ENCODE peak calls at places on chromosomes 1 and 21, in six cellular contexts. One of them, this sample, is unnamed.

GRCh38 chr1:172405912-172406311 is 14.6 kb upstream of the C1orf105 start:
- DNase-seq in foreskin fibroblast: no peak
- DNase-seq in lung microvascular endothelial cell: no peak
- DNase-seq in fibroblast of pulmonary artery: no peak
- DNase-seq in T1000: no peak
- DNase-seq in KG1: no peak
- DNase-seq in this sample: no peak

GRCh38 chr1:67748630-67749029 is 63.6 kb downstream of the GADD45A start:
- DNase-seq in fibroblast of pulmonary artery: peak
- DNase-seq in lung microvascular endothelial cell: peak
- DNase-seq in T1000: no peak
- DNase-seq in foreskin fibroblast: peak
- DNase-seq in KG1: no peak
- DNase-seq in this sample: no peak

GRCh38 chr1:14363707-14364413 is 234.6 kb upstream of the KAZN start:
- DNase-seq in fibroblast of pulmonary artery: no peak
- DNase-seq in lung microvascular endothelial cell: no peak
- DNase-seq in T1000: no peak
- DNase-seq in KG1: no peak
- DNase-seq in foreskin fibroblast: no peak
- DNase-seq in this sample: no peak

GRCh38 chr21:44083631-44084291 is 23.4 kb upstream of the PWP2 start:
- DNase-seq in KG1: no peak
- DNase-seq in T1000: no peak
- DNase-seq in foreskin fibroblast: no peak
- DNase-seq in lung microvascular endothelial cell: peak
- DNase-seq in fibroblast of pulmonary artery: no peak
- DNase-seq in this sample: no peak

GRCh38 chr1:53501065-53502005 is 42.1 kb downstream of the DMRTB1 start:
- DNase-seq in fibroblast of pulmonary artery: no peak
- DNase-seq in KG1: no peak
- DNase-seq in lung microvascular endothelial cell: no peak
- DNase-seq in T1000: no peak
- DNase-seq in foreskin fibroblast: no peak
- DNase-seq in this sample: no peak

GRCh38 chr1:6795661-6796060 is 10.4 kb downstream of the CAMTA1 start:
- DNase-seq in foreskin fibroblast: no peak
- DNase-seq in KG1: no peak
- DNase-seq in T1000: no peak
- DNase-seq in fibroblast of pulmonary artery: peak
- DNase-seq in lung microvascular endothelial cell: peak
- DNase-seq in this sample: no peak

GRCh38 chr1:154220970-154221814 is 437 bp downstream of the UBAP2L start:
- DNase-seq in KG1: peak
- DNase-seq in fibroblast of pulmonary artery: peak
- DNase-seq in T1000: peak
- DNase-seq in foreskin fibroblast: peak
- DNase-seq in lung microvascular endothelial cell: peak
- DNase-seq in this sample: no peak

GRCh38 chr1:29703596-29703995 is 467.3 kb downstream of the PTPRU start:
- DNase-seq in fibroblast of pulmonary artery: peak
- DNase-seq in foreskin fibroblast: no peak
- DNase-seq in T1000: no peak
- DNase-seq in KG1: no peak
- DNase-seq in lung microvascular endothelial cell: peak
- DNase-seq in this sample: no peak

GRCh38 chr21:45017376-45017960 is 56.9 kb upstream of the ADARB1 start:
- DNase-seq in fibroblast of pulmonary artery: no peak
- DNase-seq in foreskin fibroblast: no peak
- DNase-seq in T1000: no peak
- DNase-seq in KG1: no peak
- DNase-seq in lung microvascular endothelial cell: no peak
- DNase-seq in this sample: no peak

GRCh38 chr1:115188680-115189395 is 99.5 kb upstream of the TSPAN2 start:
- DNase-seq in T1000: no peak
- DNase-seq in KG1: no peak
- DNase-seq in fibroblast of pulmonary artery: no peak
- DNase-seq in lung microvascular endothelial cell: no peak
- DNase-seq in foreskin fibroblast: no peak
- DNase-seq in this sample: no peak

GRCh38 chr21:39634507-39634906 is 21.8 kb downstream of the B3GALT5 start:
- DNase-seq in foreskin fibroblast: no peak
- DNase-seq in lung microvascular endothelial cell: no peak
- DNase-seq in fibroblast of pulmonary artery: no peak
- DNase-seq in KG1: no peak
- DNase-seq in T1000: no peak
- DNase-seq in this sample: no peak

GRCh38 chr1:164446020-164446419 is 113.0 kb upstream of the PBX1 start:
- DNase-seq in KG1: no peak
- DNase-seq in T1000: no peak
- DNase-seq in foreskin fibroblast: no peak
- DNase-seq in lung microvascular endothelial cell: no peak
- DNase-seq in fibroblast of pulmonary artery: no peak
- DNase-seq in this sample: no peak

GRCh38 chr1:87404306-87404705 is 75.6 kb downstream of the LMO4 start:
- DNase-seq in lung microvascular endothelial cell: no peak
- DNase-seq in KG1: no peak
- DNase-seq in T1000: no peak
- DNase-seq in fibroblast of pulmonary artery: no peak
- DNase-seq in foreskin fibroblast: no peak
- DNase-seq in this sample: no peak

GRCh38 chr1:25543425-25544242 is at the start of gene LDLRAP1:
- DNase-seq in foreskin fibroblast: peak
- DNase-seq in T1000: peak
- DNase-seq in lung microvascular endothelial cell: peak
- DNase-seq in KG1: peak
- DNase-seq in fibroblast of pulmonary artery: peak
- DNase-seq in this sample: peak

GRCh38 chr1:76867342-76868130 is at the start of gene ST6GALNAC5:
- DNase-seq in KG1: no peak
- DNase-seq in lung microvascular endothelial cell: no peak
- DNase-seq in T1000: peak
- DNase-seq in foreskin fibroblast: no peak
- DNase-seq in fibroblast of pulmonary artery: peak
- DNase-seq in this sample: no peak

GRCh38 chr1:180757657-180758056 is 125.8 kb downstream of the XPR1 start:
- DNase-seq in lung microvascular endothelial cell: no peak
- DNase-seq in fibroblast of pulmonary artery: no peak
- DNase-seq in foreskin fibroblast: no peak
- DNase-seq in T1000: no peak
- DNase-seq in KG1: no peak
- DNase-seq in this sample: no peak

This sample was measured in GF-D8.